ENCODE peak calls at places on chromosomes 6 and 20, in seven cellular contexts. H is H9, W is GM12878, K is fibroblast of lung, Y is PC-9, O is neural progenitor cell, G is H1. C is an unnamed sample.

GRCh38 chr20:35312348-35312747 is 20.1 kb upstream of the FAM83C start:
- DNase-seq in H (no peak), W (peak), K (peak), Y (peak), O (no peak), G (no peak), C (peak)

GRCh38 chr6:169702640-169703246 is 817 bp downstream of the C6orf120 start:
- DNase-seq in H (no peak), W (no peak), K (no peak), Y (peak), O (peak), G (no peak), C (no peak)

GRCh38 chr6:143399176-143399575 is 51.3 kb downstream of the ADAT2 start:
- DNase-seq in H (no peak), W (no peak), K (no peak), Y (no peak), O (no peak), G (no peak), C (no peak)

GRCh38 chr6:100084301-100085161 is 90.5 kb upstream of the MCHR2 start:
- DNase-seq in H (no peak), W (no peak), K (peak), Y (no peak), O (no peak), G (no peak), C (peak)

GRCh38 chr6:140490086-140490485 is 1115.6 kb upstream of the CITED2 start:
- DNase-seq in H (no peak), W (no peak), K (peak), Y (no peak), O (no peak), G (no peak), C (no peak)

GRCh38 chr6:40610229-40610628 is 23.1 kb upstream of the LRFN2 start:
- DNase-seq in H (no peak), W (no peak), K (no peak), Y (no peak), O (no peak), G (no peak), C (no peak)

GRCh38 chr6:142009647-142010046 is 123.1 kb upstream of the GJE1 start:
- DNase-seq in H (no peak), W (no peak), K (peak), Y (no peak), O (no peak), G (no peak), C (peak)

GRCh38 chr6:11207199-11207968 is 25.1 kb downstream of the NEDD9 start:
- DNase-seq in H (no peak), W (no peak), K (peak), Y (peak), O (no peak), G (no peak), C (peak)

GRCh38 chr6:13273931-13274706 is 54.2 kb downstream of the TBC1D7 start:
- DNase-seq in H (no peak), W (peak), K (no peak), Y (no peak), O (no peak), G (no peak), C (no peak)

GRCh38 chr6:78561015-78561414 is 306.3 kb upstream of the IRAK1BP1 start:
- DNase-seq in H (no peak), W (no peak), K (no peak), Y (no peak), O (no peak), G (no peak), C (peak)

GRCh38 chr20:55515831-55516230 is 489.5 kb downstream of the CBLN4 start:
- DNase-seq in H (no peak), W (no peak), K (no peak), Y (peak), O (no peak), G (no peak), C (no peak)

GRCh38 chr6:2712102-2712501 is 38.6 kb downstream of the MYLK4 start:
- DNase-seq in H (no peak), W (no peak), K (no peak), Y (no peak), O (no peak), G (no peak), C (no peak)

GRCh38 chr6:16332175-16332542 is 93.8 kb downstream of the GMPR start:
- DNase-seq in H (peak), W (peak), K (peak), Y (peak), O (peak), G (peak), C (no peak)

GRCh38 chr6:99746261-99746895 is 139.7 kb downstream of the PRDM13 start:
- DNase-seq in H (peak), W (peak), K (peak), Y (peak), O (peak), G (peak), C (peak)

GRCh38 chr6:82178759-82179112 is 68.8 kb downstream of the IBTK start:
- DNase-seq in H (no peak), W (no peak), K (peak), Y (no peak), O (no peak), G (no peak), C (no peak)

GRCh38 chr6:43175676-43176422 is 4.8 kb downstream of the SRF start:
- DNase-seq in H (no peak), W (no peak), K (no peak), Y (no peak), O (no peak), G (no peak), C (no peak)

GRCh38 chr6:64732888-64733287 is 974.1 kb downstream of the EYS start:
- DNase-seq in H (no peak), W (no peak), K (peak), Y (no peak), O (peak), G (no peak), C (no peak)

GRCh38 chr6:22888147-22888831 is 318.9 kb downstream of the HDGFL1 start:
- DNase-seq in H (no peak), W (no peak), K (no peak), Y (peak), O (no peak), G (no peak), C (peak)

GRCh38 chr6:100452998-100453397 is 11.7 kb downstream of the SIM1 start:
- DNase-seq in H (no peak), W (no peak), K (no peak), Y (no peak), O (no peak), G (no peak), C (no peak)

GRCh38 chr6:153801917-153802316 is 237.1 kb upstream of the OPRM1 start:
- DNase-seq in H (no peak), W (no peak), K (no peak), Y (no peak), O (no peak), G (no peak), C (no peak)

GRCh38 chr6:28709478-28710349 is 184.0 kb downstream of the GPX5 start:
- DNase-seq in H (peak), W (no peak), K (no peak), Y (no peak), O (peak), G (peak), C (no peak)

GRCh38 chr20:51382986-51383821 is 159.3 kb downstream of the NFATC2 start:
- DNase-seq in H (no peak), W (no peak), K (no peak), Y (no peak), O (no peak), G (no peak), C (no peak)

GRCh38 chr6:114564302-114564933 is 221.6 kb upstream of the HS3ST5 start:
- DNase-seq in H (no peak), W (no peak), K (no peak), Y (no peak), O (no peak), G (no peak), C (no peak)

GRCh38 chr6:134081506-134081905 is 29.1 kb upstream of the SLC2A12 start:
- DNase-seq in H (no peak), W (no peak), K (no peak), Y (no peak), O (no peak), G (no peak), C (no peak)

GRCh38 chr20:57671662-57672061 is 38.2 kb downstream of the PMEPA1 start:
- DNase-seq in H (no peak), W (no peak), K (no peak), Y (peak), O (no peak), G (no peak), C (no peak)

GRCh38 chr20:55269913-55270312 is 735.4 kb downstream of the CBLN4 start:
- DNase-seq in H (no peak), W (no peak), K (no peak), Y (no peak), O (no peak), G (no peak), C (peak)

DNA sequence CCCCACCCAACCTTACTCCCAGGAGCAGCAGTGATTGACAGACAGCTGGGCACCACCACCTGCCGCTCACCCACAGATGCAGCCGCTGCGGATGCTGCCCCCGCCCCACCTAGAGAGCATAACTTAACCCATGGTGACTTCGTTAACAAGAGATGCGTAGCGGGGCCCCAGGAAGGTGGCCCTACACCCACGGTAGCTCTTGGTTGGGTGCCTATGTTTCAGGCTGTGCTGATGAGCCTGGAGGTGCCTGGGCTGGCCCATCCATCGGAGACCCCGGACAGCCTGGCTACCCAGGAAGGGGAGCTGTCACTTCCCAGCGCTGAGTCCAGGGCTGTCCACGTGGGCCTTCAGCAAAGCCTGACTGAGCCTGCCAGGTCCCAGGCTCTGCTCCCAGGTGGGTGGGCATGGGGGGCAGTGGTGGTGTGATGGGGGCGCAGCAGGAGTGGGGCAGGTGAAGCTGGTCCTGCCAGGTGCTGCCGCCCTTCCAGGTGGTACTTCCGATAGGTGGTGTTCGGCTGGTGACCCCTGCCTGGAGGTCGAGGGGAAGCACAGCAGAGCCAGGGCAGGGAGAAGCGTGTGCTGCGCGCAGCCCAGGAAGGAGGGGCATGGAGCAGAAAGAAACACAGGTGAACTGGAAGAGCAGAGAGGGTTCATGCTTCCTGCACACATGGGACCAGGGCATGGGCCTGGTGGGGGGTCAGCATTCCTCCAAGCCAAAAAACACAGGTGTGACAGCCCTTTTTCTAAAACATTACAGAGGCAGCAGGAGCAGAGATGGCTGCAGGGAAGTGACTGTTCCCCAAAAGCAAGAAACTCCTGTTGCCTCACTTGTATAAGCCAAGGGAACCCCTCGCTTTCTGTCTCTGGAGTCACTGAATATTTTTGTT is 56.9 kb downstream of the SYNJ2 start:
- DNase-seq in H (no peak), W (no peak), K (no peak), Y (no peak), O (no peak), G (no peak), C (no peak)
- H3K4me2 ChIP-seq in H (no peak), W (no peak), K (no peak), Y (peak), O (no peak), G (no peak), C (peak)

DNA sequence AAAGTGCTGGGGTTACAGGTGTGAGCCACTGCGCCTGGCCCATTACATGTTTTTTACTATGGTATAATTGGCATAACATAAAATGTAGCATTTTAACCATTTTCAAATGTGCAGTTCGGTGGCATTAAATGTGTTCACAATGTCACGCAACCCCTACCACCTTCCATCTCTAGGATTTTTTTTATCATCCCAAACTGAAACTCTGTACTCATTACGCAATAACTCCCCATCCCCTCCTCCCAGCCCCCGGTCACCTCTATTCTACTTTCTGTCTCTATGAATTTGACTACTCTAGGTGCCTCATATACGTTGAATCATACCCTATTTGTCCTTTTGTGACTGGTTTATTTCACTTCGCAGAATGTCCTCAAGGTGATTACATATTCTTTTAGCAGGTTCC is 233.1 kb upstream of the ARID1B start:
- DNase-seq in H (no peak), W (no peak), K (no peak), Y (no peak), O (no peak), G (peak), C (no peak)
- H3K27ac ChIP-seq in H (no peak), W (no peak), K (no peak), Y (no peak), O (no peak), G (no peak), C (no peak)

GRCh38 chr6:123321020-123321419 is 315.7 kb downstream of the TRDN start:
- DNase-seq in H (no peak), W (no peak), K (no peak), Y (no peak), O (no peak), G (no peak), C (no peak)

GRCh38 chr6:123316733-123317323 is 319.9 kb downstream of the TRDN start:
- DNase-seq in H (no peak), W (no peak), K (peak), Y (no peak), O (peak), G (no peak), C (no peak)
- TF ChIP-seq CTCF in H (peak), W (no peak), K (no peak), Y (peak), O (peak), G (peak), C (peak)

DNA sequence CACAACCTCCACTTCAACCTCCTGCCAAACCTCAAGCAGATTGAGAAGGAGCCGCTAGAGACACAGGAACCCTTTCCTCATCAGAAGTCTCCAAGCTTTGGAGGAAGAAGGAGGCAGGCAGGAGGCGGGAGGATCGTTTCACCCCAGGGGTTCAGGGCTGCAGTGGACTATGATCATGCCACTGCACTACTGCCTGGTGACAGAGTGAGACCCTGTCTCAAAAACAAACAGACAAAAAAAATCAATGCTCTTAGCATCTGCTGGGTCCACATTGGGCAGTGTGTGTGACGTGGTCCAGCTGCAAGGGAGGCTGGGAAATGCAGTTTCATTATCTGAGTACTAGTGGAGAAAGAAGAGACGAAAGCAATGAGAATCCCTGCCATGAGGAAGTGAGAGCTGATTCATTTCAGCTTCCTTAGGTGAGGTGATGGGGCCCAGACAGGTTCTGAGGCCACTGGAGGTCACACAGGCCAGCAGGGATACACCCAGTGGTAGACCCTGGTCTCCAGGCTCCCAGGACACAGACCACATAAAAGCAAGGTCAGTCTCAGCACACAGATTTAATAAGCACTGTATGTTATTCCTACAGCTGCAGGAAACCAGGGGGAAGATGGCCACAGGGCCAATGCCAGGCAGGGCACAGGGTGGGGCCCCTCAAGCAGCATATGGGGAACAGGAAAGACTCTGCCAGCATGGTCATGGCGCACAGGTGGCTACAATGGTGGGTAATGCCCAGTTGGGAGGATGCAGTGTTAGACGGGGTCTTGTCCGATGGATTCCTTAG is 4.3 kb downstream of the GFRA4 start:
- DNase-seq in H (no peak), W (peak), K (no peak), Y (no peak), O (no peak), G (no peak), C (no peak)
- H3K4me2 ChIP-seq in H (no peak), W (peak), K (no peak), Y (no peak), O (no peak), G (no peak), C (no peak)

DNA sequence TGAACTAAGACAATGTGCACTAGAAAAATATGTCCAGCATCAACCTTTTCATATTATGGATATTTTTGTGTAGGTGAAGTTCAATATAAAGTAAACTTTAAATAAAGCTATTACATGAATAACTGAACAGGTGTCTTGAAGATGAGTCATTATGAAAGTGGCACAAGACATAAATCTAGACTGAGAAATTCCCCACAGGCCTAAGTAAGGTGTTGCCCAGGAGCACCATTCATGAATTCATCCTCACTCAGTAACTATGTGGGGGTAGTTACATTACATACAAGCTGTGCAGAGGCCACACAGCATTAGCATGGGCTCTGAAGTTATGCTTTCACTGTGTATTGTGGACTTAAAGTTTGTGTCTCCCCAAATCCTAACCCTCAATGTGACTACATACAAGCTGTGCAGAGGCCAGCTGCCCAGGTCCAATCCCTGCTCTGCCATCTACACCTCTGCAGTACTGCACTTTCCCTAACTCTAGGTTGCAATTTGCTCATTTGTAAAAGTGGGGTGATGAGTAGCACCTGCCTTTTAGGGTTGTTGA is 65.9 kb downstream of the BCAS1 start:
- DNase-seq in H (no peak), W (peak), K (no peak), Y (no peak), O (no peak), G (no peak), C (no peak)
- H3K27ac ChIP-seq in H (no peak), W (peak), K (no peak), Y (no peak), O (no peak), G (no peak), C (no peak)

DNA sequence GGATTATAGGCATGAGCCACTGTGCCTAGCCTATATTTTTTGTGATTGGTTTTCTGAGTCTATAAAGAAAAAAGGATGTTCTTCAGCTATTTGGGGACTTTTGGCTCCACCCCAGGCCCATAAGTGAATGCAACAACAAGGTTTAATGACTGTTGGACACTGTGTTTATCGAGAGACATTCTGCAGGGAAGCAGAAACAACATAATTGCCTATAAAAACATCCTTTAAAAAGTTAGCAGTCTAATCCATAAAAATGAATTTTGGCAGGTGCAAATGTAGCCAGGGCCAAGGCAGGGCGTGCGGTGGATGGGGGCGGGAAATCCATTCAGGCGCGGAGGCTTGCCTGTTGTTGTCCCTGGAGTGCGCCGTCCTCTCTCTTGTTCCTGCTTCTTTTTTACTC is 99.3 kb downstream of the PAX1 start:
- DNase-seq in H (no peak), W (no peak), K (no peak), Y (no peak), O (no peak), G (no peak), C (no peak)
- TF ChIP-seq CTCF in H (no peak), W (no peak), K (no peak), Y (no peak), O (no peak), G (no peak), C (no peak)

DNA sequence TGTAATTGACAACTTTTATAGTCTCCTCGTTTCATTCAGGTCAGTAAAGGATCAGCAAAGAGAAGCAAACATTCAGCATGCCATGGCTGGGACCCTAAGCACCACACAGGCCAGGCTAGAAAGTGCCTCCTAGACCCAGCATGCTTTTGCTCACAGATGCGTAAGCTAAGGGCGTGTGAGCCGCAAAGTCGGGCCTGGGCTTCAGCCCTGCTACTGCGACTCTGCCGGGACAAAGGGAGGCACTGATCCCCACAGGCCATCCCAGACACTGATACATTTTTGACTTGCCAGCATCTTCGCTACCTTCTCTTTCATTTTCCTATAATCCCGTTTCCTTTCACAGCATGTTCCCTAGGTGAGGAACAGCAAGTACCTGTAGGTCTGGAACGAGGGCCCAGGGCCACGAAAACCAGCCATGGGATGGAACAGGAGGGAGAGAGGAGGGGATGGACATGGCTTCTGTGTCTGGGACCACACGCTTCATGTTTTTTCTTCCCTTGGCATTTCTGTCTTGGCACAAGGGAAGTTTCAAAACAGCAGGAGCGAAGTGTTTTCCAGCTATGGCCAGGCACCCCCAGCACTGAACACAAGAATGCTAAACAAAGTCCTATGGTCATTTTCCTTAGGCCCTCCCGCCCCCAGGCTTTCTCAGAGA is 42.6 kb downstream of the IRF4 start:
- DNase-seq in H (no peak), W (no peak), K (no peak), Y (no peak), O (no peak), G (no peak), C (no peak)
- H3K4me2 ChIP-seq in H (no peak), W (peak), K (no peak), Y (no peak), O (no peak), G (no peak), C (no peak)